ENCODE peak calls at places on chromosomes 13 and 19, in seven cellular contexts. N is CD8-positive, alpha-beta T cell; P is fibroblast of lung; R is upper lobe of right lung; K is HCT116; J is uterus; H is psoas muscle. B is an unnamed sample.

GRCh38 chr19:3443840-3444694 is 36.3 kb downstream of the SMIM24 start:
- DNase-seq in N (no peak), P (peak; percentile 15), R (no peak), K (no peak), J (no peak), H (no peak), B (no peak)

GRCh38 chr19:35740108-35740422 is 2.2 kb downstream of the IGFLR1 start:
- DNase-seq in N (no peak), P (no peak), R (no peak), K (no peak), J (no peak), H (no peak), B (no peak)

GRCh38 chr13:100434010-100434763 is 154.4 kb downstream of the GGACT start:
- DNase-seq in N (no peak), P (peak; percentile 73), R (no peak), K (peak; percentile 78), J (no peak), H (no peak), B (no peak)

GRCh38 chr19:18291590-18292459 is 10.4 kb upstream of the JUND start:
- DNase-seq in N (peak; percentile 81), P (peak; percentile 85), R (peak; percentile 97), K (no peak), J (peak; percentile 94), H (peak; percentile 89), B (peak; percentile 57)

GRCh38 chr19:44903602-44904425 is 1.8 kb upstream of the APOE start:
- DNase-seq in N (peak; percentile 76), P (peak; percentile 36), R (peak; percentile 85), K (no peak), J (peak; percentile 73), H (peak; percentile 84), B (peak; percentile 37)

GRCh38 chr13:20043207-20043925 is 84.8 kb downstream of the ZMYM2 start:
- DNase-seq in N (no peak), P (no peak), R (peak; percentile 71), K (no peak), J (no peak), H (no peak), B (no peak)

GRCh38 chr13:111911141-111911720 is 155.7 kb upstream of the SOX1 start:
- DNase-seq in N (peak; percentile 2), P (no peak), R (no peak), K (no peak), J (no peak), H (no peak), B (no peak)

GRCh38 chr13:113670541-113670940 is 3.5 kb downstream of the GRK1 start:
- DNase-seq in N (no peak), P (no peak), R (peak; percentile 46), K (no peak), J (peak; percentile 6), H (peak; percentile 26), B (no peak)

GRCh38 chr13:74325106-74325505 is 190.9 kb upstream of the KLF12 start:
- DNase-seq in N (no peak), P (peak; percentile 84), R (no peak), K (no peak), J (no peak), H (no peak), B (peak; percentile 9)

GRCh38 chr13:81988542-81988941 is 1647.6 kb upstream of the SPRY2 start:
- DNase-seq in N (no peak), P (no peak), R (no peak), K (no peak), J (no peak), H (no peak), B (no peak)

GRCh38 chr13:81987677-81988357 is 1646.9 kb upstream of the SPRY2 start:
- DNase-seq in N (no peak), P (no peak), R (no peak), K (no peak), J (no peak), H (no peak), B (no peak)

GRCh38 chr13:81986308-81986707 is 1645.4 kb upstream of the SPRY2 start:
- DNase-seq in N (no peak), P (no peak), R (no peak), K (no peak), J (no peak), H (no peak), B (peak; percentile 2)

GRCh38 chr13:81990652-81991051 is 1649.7 kb upstream of the SPRY2 start:
- DNase-seq in N (no peak), P (no peak), R (no peak), K (no peak), J (no peak), H (no peak), B (no peak)

DNA sequence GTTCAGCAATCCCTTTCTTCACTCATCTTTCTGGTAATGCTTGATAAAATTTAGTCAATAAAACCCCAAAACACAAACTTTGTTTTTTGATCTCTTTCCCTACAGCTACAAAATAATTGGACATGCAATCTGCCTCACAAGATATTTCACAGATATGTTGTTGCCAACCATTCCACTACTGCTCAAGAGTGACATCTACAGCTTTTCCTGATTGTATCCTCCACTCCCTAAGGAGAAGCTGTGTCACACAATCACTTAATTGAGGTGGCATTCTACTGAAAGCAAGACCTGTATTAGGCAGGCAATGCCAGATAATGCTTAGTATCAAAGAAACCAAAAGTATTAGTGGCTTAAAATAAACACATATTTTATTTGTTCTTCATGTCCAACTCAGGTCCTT is 1646.2 kb upstream of the SPRY2 start:
- DNase-seq in N (no peak), P (no peak), R (no peak), K (no peak), J (no peak), H (no peak), B (no peak)
- TF ChIP-seq CTCF in N (no peak), P (no peak), R (no peak), K (no peak), J (no peak), H (no peak), B (peak; percentile 10)

GRCh38 chr13:27621366-27622101 is at the start of gene POLR1D:
- DNase-seq in N (peak; percentile 88), P (peak; percentile 63), R (peak; percentile 92), K (peak; percentile 77), J (peak; percentile 74), H (peak; percentile 88), B (peak; percentile 96)
- H3K4me1 ChIP-seq in N (peaks cover 36% of the 10 kb centered on the region), P (peaks cover 3% of the 10 kb centered on the region), R (peaks cover 36% of the 10 kb centered on the region), K (peaks cover 12% of the 10 kb centered on the region), J (no peaks in the 10 kb centered on the region), H (peaks cover 32% of the 10 kb centered on the region), B (peaks cover 32% of the 10 kb centered on the region)

GRCh38 chr19:2050991-2051770 is at the start of gene MKNK2:
- DNase-seq in N (peak; percentile 94), P (peak; percentile 67), R (peak; percentile 96), K (no peak), J (peak; percentile 93), H (peak; percentile 97), B (no peak)
- H3K27ac ChIP-seq in N (peak within 1 kb of the TSS; percentile 78), P (peak within 1 kb of the TSS; percentile 50), R (peak within 1 kb of the TSS; percentile 95), K (peak within 1 kb of the TSS; percentile 85), J (peak within 1 kb of the TSS; percentile 100), H (peak within 1 kb of the TSS; percentile 98), B (peak within 1 kb of the TSS; percentile 28)

GRCh38 chr13:32063622-32064233 is 32.2 kb downstream of the FRY start:
- DNase-seq in N (no peak), P (no peak), R (no peak), K (no peak), J (no peak), H (no peak), B (no peak)
- TF ChIP-seq CTCF in N (no peak), P (no peak), R (no peak), K (no peak), J (no peak), H (no peak), B (no peak)

GRCh38 chr19:38849746-38850230 is at the start of gene HNRNPL:
- DNase-seq in N (peak; percentile 99), P (no peak), R (peak; percentile 100), K (no peak), J (peak; percentile 99), H (no peak), B (no peak)
- H3K4me1 ChIP-seq in N (peaks cover 55% of the 10 kb centered on the region), P (peaks cover 11% of the 10 kb centered on the region), R (peaks cover 31% of the 10 kb centered on the region), K (peaks cover 14% of the 10 kb centered on the region), J (peaks cover 9% of the 10 kb centered on the region), H (peaks cover 45% of the 10 kb centered on the region), B (no peaks in the 10 kb centered on the region)